ENCODE peak calls at places on chromosomes 5 and 9, in four cellular contexts. One of them, this sample, is unnamed.

GRCh38 chr9:97982191-97982718 is 886 bp upstream of the ANP32B start:
- DNase-seq in HepG2: no peak
- DNase-seq in K562: no peak
- DNase-seq in GM12878: no peak
- DNase-seq in this sample: peak; percentile 45

GRCh38 chr9:71740199-71740598 is 28.1 kb downstream of the CEMIP2 start:
- DNase-seq in HepG2: no peak
- DNase-seq in K562: no peak
- DNase-seq in GM12878: no peak
- DNase-seq in this sample: no peak

GRCh38 chr5:79702606-79703380 is 13.2 kb downstream of the CMYA5 start:
- DNase-seq in HepG2: peak; percentile 10
- DNase-seq in K562: peak; percentile 42
- DNase-seq in GM12878: no peak
- DNase-seq in this sample: peak; percentile 45

GRCh38 chr5:59517926-59518585 is 375.5 kb downstream of the PDE4D start:
- DNase-seq in HepG2: no peak
- DNase-seq in K562: no peak
- DNase-seq in GM12878: no peak
- DNase-seq in this sample: no peak

GRCh38 chr9:114588150-114588663 is 638 bp downstream of the ATP6V1G1 start:
- DNase-seq in HepG2: no peak
- DNase-seq in K562: no peak
- DNase-seq in GM12878: no peak
- DNase-seq in this sample: no peak

GRCh38 chr5:136364307-136364706 is 1.0 kb downstream of the TRPC7 start:
- DNase-seq in HepG2: no peak
- DNase-seq in K562: peak; percentile 32
- DNase-seq in GM12878: no peak
- DNase-seq in this sample: no peak

GRCh38 chr5:92207156-92207555 is 824.0 kb upstream of the ARRDC3 start:
- DNase-seq in HepG2: no peak
- DNase-seq in K562: no peak
- DNase-seq in GM12878: no peak
- DNase-seq in this sample: no peak

GRCh38 chr5:72624641-72625236 is 117.5 kb upstream of the ZNF366 start:
- DNase-seq in HepG2: no peak
- DNase-seq in K562: no peak
- DNase-seq in GM12878: no peak
- DNase-seq in this sample: no peak

GRCh38 chr9:98964911-98965336 is 21.2 kb downstream of the COL15A1 start:
- DNase-seq in HepG2: no peak
- DNase-seq in K562: no peak
- DNase-seq in GM12878: no peak
- DNase-seq in this sample: no peak

GRCh38 chr5:121182788-121183490 is 668.7 kb upstream of the FTMT start:
- DNase-seq in HepG2: no peak
- DNase-seq in K562: no peak
- DNase-seq in GM12878: no peak
- DNase-seq in this sample: no peak

DNA sequence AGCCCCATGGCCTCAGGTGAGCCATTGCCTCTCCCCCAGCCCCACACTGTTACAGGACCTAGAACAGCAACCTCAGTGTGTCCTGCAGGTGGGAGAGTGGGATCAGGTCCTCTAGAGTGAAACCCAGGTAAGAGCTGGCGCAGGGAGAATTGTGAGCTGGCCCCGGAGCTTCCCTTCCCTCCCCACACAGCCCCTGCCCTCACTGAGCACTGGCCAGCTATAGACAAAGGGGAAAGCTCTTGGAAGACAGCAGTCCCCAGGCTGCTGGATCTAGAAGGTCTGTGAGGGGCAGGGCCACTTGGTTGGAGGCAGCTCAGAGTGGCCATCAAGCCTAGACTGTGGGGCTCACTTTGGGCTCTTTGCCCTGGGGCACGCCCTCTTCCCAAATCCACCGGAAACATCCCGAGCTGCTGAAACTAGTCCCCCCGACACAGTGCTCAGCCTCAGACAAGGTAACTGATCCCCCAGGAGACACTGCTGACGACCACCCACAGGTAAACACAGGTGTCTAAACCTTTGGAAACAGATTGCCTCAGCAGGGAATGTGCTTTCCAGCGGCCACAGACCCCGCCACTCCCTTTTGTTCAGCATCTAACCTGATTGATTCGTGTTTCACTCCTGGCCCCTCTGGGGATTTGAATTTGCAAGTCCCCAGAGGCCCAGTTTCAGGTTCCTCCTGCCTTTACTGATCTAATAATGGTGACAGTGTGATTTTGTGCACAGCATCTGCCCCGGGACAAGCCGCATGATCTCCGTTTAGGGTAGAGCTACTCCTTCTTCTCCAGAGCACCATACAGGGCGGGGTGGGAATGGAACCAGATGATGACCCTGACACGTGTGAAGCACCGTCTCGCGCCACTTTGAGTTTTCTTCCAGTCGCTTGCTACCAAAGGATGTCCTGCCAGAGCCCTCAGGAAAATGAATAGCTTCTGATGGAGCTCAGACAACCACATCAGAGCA is 42.2 kb upstream of the ADAMTS2 start:
- DNase-seq in HepG2: no peak
- DNase-seq in K562: no peak
- DNase-seq in GM12878: no peak
- DNase-seq in this sample: no peak
- TF ChIP-seq TCF7 in HepG2: no peak
- TF ChIP-seq TCF7 in K562: no peak
- TF ChIP-seq TCF7 in GM12878: no peak
- TF ChIP-seq TCF7 in this sample: no peak

GRCh38 chr5:174843263-174844250 is 119.2 kb downstream of the MSX2 start:
- DNase-seq in HepG2: no peak
- DNase-seq in K562: no peak
- DNase-seq in GM12878: no peak
- DNase-seq in this sample: no peak
- TF ChIP-seq TCF7 in HepG2: no peak
- TF ChIP-seq TCF7 in K562: no peak
- TF ChIP-seq TCF7 in GM12878: no peak
- TF ChIP-seq TCF7 in this sample: no peak

DNA sequence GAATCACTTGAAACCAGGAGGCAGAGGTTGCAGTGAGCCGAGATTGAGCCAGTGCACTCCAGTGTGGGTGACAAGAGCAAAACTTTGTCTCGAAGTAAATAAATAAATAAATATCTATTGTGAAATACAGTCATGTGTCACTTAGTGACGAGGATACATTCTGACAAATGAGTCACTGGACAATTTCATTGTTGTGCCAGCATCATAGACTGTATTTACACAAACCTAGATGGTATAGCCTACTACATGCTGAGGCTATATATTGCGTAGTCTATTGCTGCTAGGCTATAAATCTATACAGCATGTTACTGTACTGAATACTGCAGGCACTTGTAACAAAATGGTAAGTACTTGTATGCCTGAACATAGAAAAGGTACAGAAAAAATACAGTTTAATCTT is 61.1 kb upstream of the CCL21 start:
- DNase-seq in HepG2: no peak
- DNase-seq in K562: no peak
- DNase-seq in GM12878: no peak
- DNase-seq in this sample: no peak
- TF ChIP-seq TCF7 in HepG2: no peak
- TF ChIP-seq TCF7 in K562: no peak
- TF ChIP-seq TCF7 in GM12878: no peak
- TF ChIP-seq TCF7 in this sample: no peak

GRCh38 chr5:179747815-179748214 is 15.2 kb downstream of the MAML1 start:
- DNase-seq in HepG2: no peak
- DNase-seq in K562: no peak
- DNase-seq in GM12878: no peak
- DNase-seq in this sample: no peak
- TF ChIP-seq TCF7 in HepG2: no peak
- TF ChIP-seq TCF7 in K562: no peak
- TF ChIP-seq TCF7 in GM12878: no peak
- TF ChIP-seq TCF7 in this sample: no peak

DNA sequence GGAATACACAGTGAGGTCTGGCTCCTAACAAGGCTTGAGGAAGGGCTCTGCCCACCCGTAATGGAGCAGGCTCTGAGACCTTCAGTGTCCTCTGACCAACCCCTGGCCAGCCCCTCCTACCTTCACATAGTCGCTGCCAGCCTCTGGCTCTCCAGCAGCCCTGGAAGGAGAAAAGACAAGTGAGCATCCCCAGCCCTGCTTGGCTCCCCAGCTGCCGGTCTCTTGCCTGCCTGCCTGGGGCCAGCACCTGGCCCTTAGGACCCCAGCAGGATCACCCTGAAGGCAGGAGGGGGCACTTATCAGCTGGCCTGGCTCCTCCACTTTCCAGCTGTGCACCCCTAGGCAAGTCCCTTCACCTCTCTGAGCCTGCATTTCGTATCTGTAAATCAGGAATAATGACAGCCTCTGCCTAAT is 17.0 kb downstream of the SH2D3C start:
- DNase-seq in HepG2: no peak
- DNase-seq in K562: no peak
- DNase-seq in GM12878: no peak
- DNase-seq in this sample: no peak
- TF ChIP-seq TCF7 in HepG2: no peak
- TF ChIP-seq TCF7 in K562: no peak
- TF ChIP-seq TCF7 in GM12878: no peak
- TF ChIP-seq TCF7 in this sample: no peak

GRCh38 chr5:87074934-87075541 is 192.6 kb upstream of the RASA1 start:
- DNase-seq in HepG2: no peak
- DNase-seq in K562: no peak
- DNase-seq in GM12878: peak; percentile 89
- DNase-seq in this sample: no peak

GRCh38 chr5:87074072-87074471 is 193.6 kb upstream of the RASA1 start:
- DNase-seq in HepG2: no peak
- DNase-seq in K562: no peak
- DNase-seq in GM12878: no peak
- DNase-seq in this sample: no peak

GRCh38 chr5:87069311-87069710 is 198.4 kb upstream of the RASA1 start:
- DNase-seq in HepG2: no peak
- DNase-seq in K562: no peak
- DNase-seq in GM12878: no peak
- DNase-seq in this sample: no peak

DNA sequence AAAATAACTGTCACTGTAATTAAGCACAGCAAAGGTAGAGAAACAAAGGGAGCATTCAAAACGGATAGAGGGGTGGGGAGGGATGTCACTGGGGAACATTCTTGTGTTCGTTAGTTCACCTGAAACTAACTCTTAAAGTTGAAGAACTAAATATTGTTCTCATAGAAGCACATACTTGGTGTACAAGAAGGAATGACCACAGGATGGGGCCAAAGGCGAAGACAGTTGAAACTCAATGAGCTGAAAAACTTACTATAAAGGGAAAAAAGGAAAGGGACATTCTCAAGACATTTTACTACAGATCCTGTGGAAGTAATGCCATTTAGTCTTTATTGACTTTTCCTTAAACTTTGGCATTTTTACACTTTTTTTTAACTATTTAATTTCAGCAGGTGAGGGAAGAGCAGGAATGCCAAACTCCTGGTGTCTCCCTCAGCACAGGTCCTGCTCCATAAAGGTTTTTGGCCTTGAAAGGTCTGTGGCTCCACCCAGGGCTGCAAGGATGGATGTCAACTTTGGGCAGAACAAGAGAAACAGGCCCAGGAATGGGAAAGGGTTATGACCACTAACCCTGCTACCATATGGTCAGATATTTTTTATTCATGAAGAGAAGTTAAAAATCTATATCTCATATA is 197.6 kb upstream of the RASA1 start:
- DNase-seq in HepG2: no peak
- DNase-seq in K562: no peak
- DNase-seq in GM12878: peak; percentile 59
- DNase-seq in this sample: no peak
- TF ChIP-seq TCF7 in HepG2: no peak
- TF ChIP-seq TCF7 in K562: no peak
- TF ChIP-seq TCF7 in GM12878: no peak
- TF ChIP-seq TCF7 in this sample: no peak

DNA sequence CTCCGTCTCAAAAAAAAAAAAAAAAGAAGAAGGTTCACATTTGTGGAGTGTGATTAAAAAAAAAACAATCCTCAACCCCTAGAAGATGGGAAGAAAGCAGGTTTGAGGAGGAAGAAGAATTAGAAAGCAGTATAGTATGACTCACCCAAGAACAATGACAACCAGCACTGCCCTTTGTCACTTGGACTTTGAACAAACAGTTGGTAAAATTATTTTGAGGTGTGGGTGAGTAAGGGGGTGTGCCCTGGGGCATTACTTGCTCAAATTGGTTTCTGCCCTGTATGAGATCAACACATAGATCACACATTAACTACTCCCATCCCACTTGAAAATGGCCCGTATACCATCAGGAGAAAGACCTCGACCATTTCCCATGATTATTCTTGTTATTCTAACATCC is 33.3 kb upstream of the F2RL1 start:
- DNase-seq in HepG2: peak; percentile 79
- DNase-seq in K562: no peak
- DNase-seq in GM12878: no peak
- DNase-seq in this sample: no peak
- TF ChIP-seq TCF7 in HepG2: no peak
- TF ChIP-seq TCF7 in K562: no peak
- TF ChIP-seq TCF7 in GM12878: no peak
- TF ChIP-seq TCF7 in this sample: no peak